ENCODE peak calls at places on chromosome 13, in eight cellular contexts. One of them, this sample, is unnamed.

GRCh38 chr13:29676535-29676934 is 81.0 kb upstream of the SLC7A1 start:
- DNase-seq in stimulated activated CD4-positive, alpha-beta T cell treated with anti-CD3 and anti-CD28 coated beads, Interleukin-4, amount 100 ng/mL, for 24 hours: no peak
- DNase-seq in stimulated activated naive CD8-positive, alpha-beta T cell treated with anti-CD3 and anti-CD28 coated beads, Interleukin-15, Interleukin-2, amounts not matched to agents 100 U/mL and 50 U/mL, for 24 hours: no peak
- DNase-seq in hepatocyte: peak; percentile 11
- DNase-seq in NCI-H2081: no peak
- DNase-seq in left ventricle myocardium inferior: no peak
- DNase-seq in astrocyte of the hippocampus: peak; percentile 54
- DNase-seq in mucosa of gallbladder: peak; percentile 12
- DNase-seq in this sample: no peak

GRCh38 chr13:79406597-79406908 is 498 bp upstream of the RBM26 start:
- DNase-seq in stimulated activated CD4-positive, alpha-beta T cell treated with anti-CD3 and anti-CD28 coated beads, Interleukin-4, amount 100 ng/mL, for 24 hours: no peak
- DNase-seq in stimulated activated naive CD8-positive, alpha-beta T cell treated with anti-CD3 and anti-CD28 coated beads, Interleukin-15, Interleukin-2, amounts not matched to agents 100 U/mL and 50 U/mL, for 24 hours: no peak
- DNase-seq in hepatocyte: no peak
- DNase-seq in NCI-H2081: no peak
- DNase-seq in left ventricle myocardium inferior: no peak
- DNase-seq in astrocyte of the hippocampus: no peak
- DNase-seq in mucosa of gallbladder: no peak
- DNase-seq in this sample: no peak

GRCh38 chr13:51818771-51819511 is 15.0 kb upstream of the DHRS12 start:
- DNase-seq in stimulated activated CD4-positive, alpha-beta T cell treated with anti-CD3 and anti-CD28 coated beads, Interleukin-4, amount 100 ng/mL, for 24 hours: peak; percentile 79
- DNase-seq in stimulated activated naive CD8-positive, alpha-beta T cell treated with anti-CD3 and anti-CD28 coated beads, Interleukin-15, Interleukin-2, amounts not matched to agents 100 U/mL and 50 U/mL, for 24 hours: peak; percentile 73
- DNase-seq in hepatocyte: no peak
- DNase-seq in NCI-H2081: no peak
- DNase-seq in left ventricle myocardium inferior: no peak
- DNase-seq in astrocyte of the hippocampus: peak; percentile 76
- DNase-seq in mucosa of gallbladder: no peak
- DNase-seq in this sample: no peak

GRCh38 chr13:74465279-74465678 is 331.1 kb upstream of the KLF12 start:
- DNase-seq in stimulated activated CD4-positive, alpha-beta T cell treated with anti-CD3 and anti-CD28 coated beads, Interleukin-4, amount 100 ng/mL, for 24 hours: no peak
- DNase-seq in stimulated activated naive CD8-positive, alpha-beta T cell treated with anti-CD3 and anti-CD28 coated beads, Interleukin-15, Interleukin-2, amounts not matched to agents 100 U/mL and 50 U/mL, for 24 hours: no peak
- DNase-seq in hepatocyte: no peak
- DNase-seq in NCI-H2081: peak; percentile 16
- DNase-seq in left ventricle myocardium inferior: no peak
- DNase-seq in astrocyte of the hippocampus: no peak
- DNase-seq in mucosa of gallbladder: no peak
- DNase-seq in this sample: no peak

GRCh38 chr13:69292789-69293425 is 814.7 kb upstream of the ATXN8OS start:
- DNase-seq in stimulated activated CD4-positive, alpha-beta T cell treated with anti-CD3 and anti-CD28 coated beads, Interleukin-4, amount 100 ng/mL, for 24 hours: no peak
- DNase-seq in stimulated activated naive CD8-positive, alpha-beta T cell treated with anti-CD3 and anti-CD28 coated beads, Interleukin-15, Interleukin-2, amounts not matched to agents 100 U/mL and 50 U/mL, for 24 hours: no peak
- DNase-seq in hepatocyte: no peak
- DNase-seq in NCI-H2081: no peak
- DNase-seq in left ventricle myocardium inferior: no peak
- DNase-seq in astrocyte of the hippocampus: no peak
- DNase-seq in mucosa of gallbladder: no peak
- DNase-seq in this sample: no peak

GRCh38 chr13:21929400-21929799 is 258.5 kb downstream of the FGF9 start:
- DNase-seq in stimulated activated CD4-positive, alpha-beta T cell treated with anti-CD3 and anti-CD28 coated beads, Interleukin-4, amount 100 ng/mL, for 24 hours: no peak
- DNase-seq in stimulated activated naive CD8-positive, alpha-beta T cell treated with anti-CD3 and anti-CD28 coated beads, Interleukin-15, Interleukin-2, amounts not matched to agents 100 U/mL and 50 U/mL, for 24 hours: no peak
- DNase-seq in hepatocyte: no peak
- DNase-seq in NCI-H2081: no peak
- DNase-seq in left ventricle myocardium inferior: no peak
- DNase-seq in astrocyte of the hippocampus: no peak
- DNase-seq in mucosa of gallbladder: no peak
- DNase-seq in this sample: no peak

GRCh38 chr13:39268398-39268797 is 230.1 kb downstream of the NHLRC3 start:
- DNase-seq in stimulated activated CD4-positive, alpha-beta T cell treated with anti-CD3 and anti-CD28 coated beads, Interleukin-4, amount 100 ng/mL, for 24 hours: no peak
- DNase-seq in stimulated activated naive CD8-positive, alpha-beta T cell treated with anti-CD3 and anti-CD28 coated beads, Interleukin-15, Interleukin-2, amounts not matched to agents 100 U/mL and 50 U/mL, for 24 hours: no peak
- DNase-seq in hepatocyte: no peak
- DNase-seq in NCI-H2081: no peak
- DNase-seq in left ventricle myocardium inferior: no peak
- DNase-seq in astrocyte of the hippocampus: no peak
- DNase-seq in mucosa of gallbladder: no peak
- DNase-seq in this sample: no peak

GRCh38 chr13:46992383-46992952 is 95.6 kb upstream of the HTR2A start:
- DNase-seq in stimulated activated CD4-positive, alpha-beta T cell treated with anti-CD3 and anti-CD28 coated beads, Interleukin-4, amount 100 ng/mL, for 24 hours: no peak
- DNase-seq in stimulated activated naive CD8-positive, alpha-beta T cell treated with anti-CD3 and anti-CD28 coated beads, Interleukin-15, Interleukin-2, amounts not matched to agents 100 U/mL and 50 U/mL, for 24 hours: no peak
- DNase-seq in hepatocyte: no peak
- DNase-seq in NCI-H2081: no peak
- DNase-seq in left ventricle myocardium inferior: no peak
- DNase-seq in astrocyte of the hippocampus: peak; percentile 4
- DNase-seq in mucosa of gallbladder: no peak
- DNase-seq in this sample: peak; percentile 56

GRCh38 chr13:98843482-98843877 is 91.0 kb upstream of the SLC15A1 start:
- DNase-seq in stimulated activated CD4-positive, alpha-beta T cell treated with anti-CD3 and anti-CD28 coated beads, Interleukin-4, amount 100 ng/mL, for 24 hours: no peak
- DNase-seq in stimulated activated naive CD8-positive, alpha-beta T cell treated with anti-CD3 and anti-CD28 coated beads, Interleukin-15, Interleukin-2, amounts not matched to agents 100 U/mL and 50 U/mL, for 24 hours: no peak
- DNase-seq in hepatocyte: no peak
- DNase-seq in NCI-H2081: no peak
- DNase-seq in left ventricle myocardium inferior: no peak
- DNase-seq in astrocyte of the hippocampus: no peak
- DNase-seq in mucosa of gallbladder: no peak
- DNase-seq in this sample: no peak

GRCh38 chr13:45207319-45207718 is 6.5 kb upstream of the KCTD4 start:
- DNase-seq in stimulated activated CD4-positive, alpha-beta T cell treated with anti-CD3 and anti-CD28 coated beads, Interleukin-4, amount 100 ng/mL, for 24 hours: no peak
- DNase-seq in stimulated activated naive CD8-positive, alpha-beta T cell treated with anti-CD3 and anti-CD28 coated beads, Interleukin-15, Interleukin-2, amounts not matched to agents 100 U/mL and 50 U/mL, for 24 hours: no peak
- DNase-seq in hepatocyte: no peak
- DNase-seq in NCI-H2081: peak; percentile 14
- DNase-seq in left ventricle myocardium inferior: no peak
- DNase-seq in astrocyte of the hippocampus: no peak
- DNase-seq in mucosa of gallbladder: no peak
- DNase-seq in this sample: no peak

GRCh38 chr13:46569471-46569870 is 16.5 kb downstream of the LRCH1 start:
- DNase-seq in stimulated activated CD4-positive, alpha-beta T cell treated with anti-CD3 and anti-CD28 coated beads, Interleukin-4, amount 100 ng/mL, for 24 hours: no peak
- DNase-seq in stimulated activated naive CD8-positive, alpha-beta T cell treated with anti-CD3 and anti-CD28 coated beads, Interleukin-15, Interleukin-2, amounts not matched to agents 100 U/mL and 50 U/mL, for 24 hours: no peak
- DNase-seq in hepatocyte: no peak
- DNase-seq in NCI-H2081: no peak
- DNase-seq in left ventricle myocardium inferior: no peak
- DNase-seq in astrocyte of the hippocampus: no peak
- DNase-seq in mucosa of gallbladder: no peak
- DNase-seq in this sample: no peak

GRCh38 chr13:43428545-43429287 is 358.1 kb downstream of the ENOX1 start:
- DNase-seq in stimulated activated CD4-positive, alpha-beta T cell treated with anti-CD3 and anti-CD28 coated beads, Interleukin-4, amount 100 ng/mL, for 24 hours: no peak
- DNase-seq in stimulated activated naive CD8-positive, alpha-beta T cell treated with anti-CD3 and anti-CD28 coated beads, Interleukin-15, Interleukin-2, amounts not matched to agents 100 U/mL and 50 U/mL, for 24 hours: no peak
- DNase-seq in hepatocyte: no peak
- DNase-seq in NCI-H2081: no peak
- DNase-seq in left ventricle myocardium inferior: no peak
- DNase-seq in astrocyte of the hippocampus: no peak
- DNase-seq in mucosa of gallbladder: no peak
- DNase-seq in this sample: no peak

GRCh38 chr13:84961023-84961422 is 838.2 kb downstream of the SLITRK6 start:
- DNase-seq in stimulated activated CD4-positive, alpha-beta T cell treated with anti-CD3 and anti-CD28 coated beads, Interleukin-4, amount 100 ng/mL, for 24 hours: no peak
- DNase-seq in stimulated activated naive CD8-positive, alpha-beta T cell treated with anti-CD3 and anti-CD28 coated beads, Interleukin-15, Interleukin-2, amounts not matched to agents 100 U/mL and 50 U/mL, for 24 hours: no peak
- DNase-seq in hepatocyte: no peak
- DNase-seq in NCI-H2081: no peak
- DNase-seq in left ventricle myocardium inferior: no peak
- DNase-seq in astrocyte of the hippocampus: no peak
- DNase-seq in mucosa of gallbladder: no peak
- DNase-seq in this sample: no peak

GRCh38 chr13:23462815-23463559 is 29.5 kb upstream of the SACS start:
- DNase-seq in stimulated activated CD4-positive, alpha-beta T cell treated with anti-CD3 and anti-CD28 coated beads, Interleukin-4, amount 100 ng/mL, for 24 hours: no peak
- DNase-seq in stimulated activated naive CD8-positive, alpha-beta T cell treated with anti-CD3 and anti-CD28 coated beads, Interleukin-15, Interleukin-2, amounts not matched to agents 100 U/mL and 50 U/mL, for 24 hours: no peak
- DNase-seq in hepatocyte: no peak
- DNase-seq in NCI-H2081: no peak
- DNase-seq in left ventricle myocardium inferior: no peak
- DNase-seq in astrocyte of the hippocampus: peak; percentile 59
- DNase-seq in mucosa of gallbladder: no peak
- DNase-seq in this sample: no peak

GRCh38 chr13:28129911-28130693 is 8.2 kb upstream of the PAN3 start:
- DNase-seq in stimulated activated CD4-positive, alpha-beta T cell treated with anti-CD3 and anti-CD28 coated beads, Interleukin-4, amount 100 ng/mL, for 24 hours: no peak
- DNase-seq in stimulated activated naive CD8-positive, alpha-beta T cell treated with anti-CD3 and anti-CD28 coated beads, Interleukin-15, Interleukin-2, amounts not matched to agents 100 U/mL and 50 U/mL, for 24 hours: no peak
- DNase-seq in hepatocyte: no peak
- DNase-seq in NCI-H2081: no peak
- DNase-seq in left ventricle myocardium inferior: no peak
- DNase-seq in astrocyte of the hippocampus: no peak
- DNase-seq in mucosa of gallbladder: no peak
- DNase-seq in this sample: no peak

GRCh38 chr13:23504188-23504587 is 66.0 kb upstream of the TNFRSF19 start:
- DNase-seq in stimulated activated CD4-positive, alpha-beta T cell treated with anti-CD3 and anti-CD28 coated beads, Interleukin-4, amount 100 ng/mL, for 24 hours: no peak
- DNase-seq in stimulated activated naive CD8-positive, alpha-beta T cell treated with anti-CD3 and anti-CD28 coated beads, Interleukin-15, Interleukin-2, amounts not matched to agents 100 U/mL and 50 U/mL, for 24 hours: no peak
- DNase-seq in hepatocyte: no peak
- DNase-seq in NCI-H2081: no peak
- DNase-seq in left ventricle myocardium inferior: no peak
- DNase-seq in astrocyte of the hippocampus: peak; percentile 28
- DNase-seq in mucosa of gallbladder: no peak
- DNase-seq in this sample: no peak

GRCh38 chr13:46489586-46490023 is 63.4 kb upstream of the LRCH1 start:
- DNase-seq in stimulated activated CD4-positive, alpha-beta T cell treated with anti-CD3 and anti-CD28 coated beads, Interleukin-4, amount 100 ng/mL, for 24 hours: no peak
- DNase-seq in stimulated activated naive CD8-positive, alpha-beta T cell treated with anti-CD3 and anti-CD28 coated beads, Interleukin-15, Interleukin-2, amounts not matched to agents 100 U/mL and 50 U/mL, for 24 hours: no peak
- DNase-seq in hepatocyte: no peak
- DNase-seq in NCI-H2081: no peak
- DNase-seq in left ventricle myocardium inferior: no peak
- DNase-seq in astrocyte of the hippocampus: peak; percentile 71
- DNase-seq in mucosa of gallbladder: no peak
- DNase-seq in this sample: no peak

GRCh38 chr13:102651392-102651791 is 43.5 kb downstream of the METTL21C start:
- DNase-seq in stimulated activated CD4-positive, alpha-beta T cell treated with anti-CD3 and anti-CD28 coated beads, Interleukin-4, amount 100 ng/mL, for 24 hours: no peak
- DNase-seq in stimulated activated naive CD8-positive, alpha-beta T cell treated with anti-CD3 and anti-CD28 coated beads, Interleukin-15, Interleukin-2, amounts not matched to agents 100 U/mL and 50 U/mL, for 24 hours: no peak
- DNase-seq in hepatocyte: peak; percentile 7
- DNase-seq in NCI-H2081: no peak
- DNase-seq in left ventricle myocardium inferior: no peak
- DNase-seq in astrocyte of the hippocampus: peak; percentile 10
- DNase-seq in mucosa of gallbladder: no peak
- DNase-seq in this sample: no peak

GRCh38 chr13:63184693-63185092 is 1769.0 kb upstream of the PCDH20 start:
- DNase-seq in stimulated activated CD4-positive, alpha-beta T cell treated with anti-CD3 and anti-CD28 coated beads, Interleukin-4, amount 100 ng/mL, for 24 hours: no peak
- DNase-seq in stimulated activated naive CD8-positive, alpha-beta T cell treated with anti-CD3 and anti-CD28 coated beads, Interleukin-15, Interleukin-2, amounts not matched to agents 100 U/mL and 50 U/mL, for 24 hours: no peak
- DNase-seq in hepatocyte: no peak
- DNase-seq in NCI-H2081: no peak
- DNase-seq in left ventricle myocardium inferior: no peak
- DNase-seq in astrocyte of the hippocampus: peak; percentile 94
- DNase-seq in mucosa of gallbladder: no peak
- DNase-seq in this sample: no peak

GRCh38 chr13:112985803-112986408 is 16.9 kb downstream of the MCF2L start:
- DNase-seq in stimulated activated CD4-positive, alpha-beta T cell treated with anti-CD3 and anti-CD28 coated beads, Interleukin-4, amount 100 ng/mL, for 24 hours: no peak
- DNase-seq in stimulated activated naive CD8-positive, alpha-beta T cell treated with anti-CD3 and anti-CD28 coated beads, Interleukin-15, Interleukin-2, amounts not matched to agents 100 U/mL and 50 U/mL, for 24 hours: no peak
- DNase-seq in hepatocyte: no peak
- DNase-seq in NCI-H2081: no peak
- DNase-seq in left ventricle myocardium inferior: no peak
- DNase-seq in astrocyte of the hippocampus: no peak
- DNase-seq in mucosa of gallbladder: no peak
- DNase-seq in this sample: no peak

GRCh38 chr13:59475911-59476310 is 687.8 kb downstream of the DIAPH3 start:
- DNase-seq in stimulated activated CD4-positive, alpha-beta T cell treated with anti-CD3 and anti-CD28 coated beads, Interleukin-4, amount 100 ng/mL, for 24 hours: no peak
- DNase-seq in stimulated activated naive CD8-positive, alpha-beta T cell treated with anti-CD3 and anti-CD28 coated beads, Interleukin-15, Interleukin-2, amounts not matched to agents 100 U/mL and 50 U/mL, for 24 hours: no peak
- DNase-seq in hepatocyte: no peak
- DNase-seq in NCI-H2081: no peak
- DNase-seq in left ventricle myocardium inferior: no peak
- DNase-seq in astrocyte of the hippocampus: no peak
- DNase-seq in mucosa of gallbladder: no peak
- DNase-seq in this sample: no peak

GRCh38 chr13:36395280-36395679 is 37.0 kb upstream of the CCNA1 start:
- DNase-seq in stimulated activated CD4-positive, alpha-beta T cell treated with anti-CD3 and anti-CD28 coated beads, Interleukin-4, amount 100 ng/mL, for 24 hours: no peak
- DNase-seq in stimulated activated naive CD8-positive, alpha-beta T cell treated with anti-CD3 and anti-CD28 coated beads, Interleukin-15, Interleukin-2, amounts not matched to agents 100 U/mL and 50 U/mL, for 24 hours: no peak
- DNase-seq in hepatocyte: peak; percentile 50
- DNase-seq in NCI-H2081: no peak
- DNase-seq in left ventricle myocardium inferior: no peak
- DNase-seq in astrocyte of the hippocampus: peak; percentile 51
- DNase-seq in mucosa of gallbladder: no peak
- DNase-seq in this sample: peak; percentile 19

GRCh38 chr13:70203661-70204229 is 95.5 kb upstream of the KLHL1 start:
- DNase-seq in stimulated activated CD4-positive, alpha-beta T cell treated with anti-CD3 and anti-CD28 coated beads, Interleukin-4, amount 100 ng/mL, for 24 hours: no peak
- DNase-seq in stimulated activated naive CD8-positive, alpha-beta T cell treated with anti-CD3 and anti-CD28 coated beads, Interleukin-15, Interleukin-2, amounts not matched to agents 100 U/mL and 50 U/mL, for 24 hours: no peak
- DNase-seq in hepatocyte: no peak
- DNase-seq in NCI-H2081: no peak
- DNase-seq in left ventricle myocardium inferior: no peak
- DNase-seq in astrocyte of the hippocampus: peak; percentile 2
- DNase-seq in mucosa of gallbladder: no peak
- DNase-seq in this sample: peak; percentile 48

GRCh38 chr13:109872864-109873263 is 86.5 kb upstream of the IRS2 start:
- DNase-seq in stimulated activated CD4-positive, alpha-beta T cell treated with anti-CD3 and anti-CD28 coated beads, Interleukin-4, amount 100 ng/mL, for 24 hours: no peak
- DNase-seq in stimulated activated naive CD8-positive, alpha-beta T cell treated with anti-CD3 and anti-CD28 coated beads, Interleukin-15, Interleukin-2, amounts not matched to agents 100 U/mL and 50 U/mL, for 24 hours: no peak
- DNase-seq in hepatocyte: no peak
- DNase-seq in NCI-H2081: no peak
- DNase-seq in left ventricle myocardium inferior: no peak
- DNase-seq in astrocyte of the hippocampus: no peak
- DNase-seq in mucosa of gallbladder: no peak
- DNase-seq in this sample: no peak

GRCh38 chr13:60617863-60618733 is 221.1 kb downstream of the TDRD3 start:
- DNase-seq in stimulated activated CD4-positive, alpha-beta T cell treated with anti-CD3 and anti-CD28 coated beads, Interleukin-4, amount 100 ng/mL, for 24 hours: no peak
- DNase-seq in stimulated activated naive CD8-positive, alpha-beta T cell treated with anti-CD3 and anti-CD28 coated beads, Interleukin-15, Interleukin-2, amounts not matched to agents 100 U/mL and 50 U/mL, for 24 hours: no peak
- DNase-seq in hepatocyte: peak; percentile 19
- DNase-seq in NCI-H2081: no peak
- DNase-seq in left ventricle myocardium inferior: no peak
- DNase-seq in astrocyte of the hippocampus: peak; percentile 59
- DNase-seq in mucosa of gallbladder: no peak
- DNase-seq in this sample: no peak

GRCh38 chr13:99412856-99413255 is 88.4 kb upstream of the TM9SF2 start:
- DNase-seq in stimulated activated CD4-positive, alpha-beta T cell treated with anti-CD3 and anti-CD28 coated beads, Interleukin-4, amount 100 ng/mL, for 24 hours: no peak
- DNase-seq in stimulated activated naive CD8-positive, alpha-beta T cell treated with anti-CD3 and anti-CD28 coated beads, Interleukin-15, Interleukin-2, amounts not matched to agents 100 U/mL and 50 U/mL, for 24 hours: no peak
- DNase-seq in hepatocyte: no peak
- DNase-seq in NCI-H2081: no peak
- DNase-seq in left ventricle myocardium inferior: no peak
- DNase-seq in astrocyte of the hippocampus: no peak
- DNase-seq in mucosa of gallbladder: no peak
- DNase-seq in this sample: no peak

GRCh38 chr13:59447846-59448620 is 715.7 kb downstream of the DIAPH3 start:
- DNase-seq in stimulated activated CD4-positive, alpha-beta T cell treated with anti-CD3 and anti-CD28 coated beads, Interleukin-4, amount 100 ng/mL, for 24 hours: no peak
- DNase-seq in stimulated activated naive CD8-positive, alpha-beta T cell treated with anti-CD3 and anti-CD28 coated beads, Interleukin-15, Interleukin-2, amounts not matched to agents 100 U/mL and 50 U/mL, for 24 hours: no peak
- DNase-seq in hepatocyte: no peak
- DNase-seq in NCI-H2081: no peak
- DNase-seq in left ventricle myocardium inferior: no peak
- DNase-seq in astrocyte of the hippocampus: peak; percentile 93
- DNase-seq in mucosa of gallbladder: no peak
- DNase-seq in this sample: no peak

GRCh38 chr13:67298297-67298696 is 68.2 kb upstream of the PCDH9 start:
- DNase-seq in stimulated activated CD4-positive, alpha-beta T cell treated with anti-CD3 and anti-CD28 coated beads, Interleukin-4, amount 100 ng/mL, for 24 hours: no peak
- DNase-seq in stimulated activated naive CD8-positive, alpha-beta T cell treated with anti-CD3 and anti-CD28 coated beads, Interleukin-15, Interleukin-2, amounts not matched to agents 100 U/mL and 50 U/mL, for 24 hours: no peak
- DNase-seq in hepatocyte: no peak
- DNase-seq in NCI-H2081: no peak
- DNase-seq in left ventricle myocardium inferior: no peak
- DNase-seq in astrocyte of the hippocampus: no peak
- DNase-seq in mucosa of gallbladder: no peak
- DNase-seq in this sample: no peak

GRCh38 chr13:112696001-112696868 is 6.4 kb downstream of the ATP11A start:
- DNase-seq in stimulated activated CD4-positive, alpha-beta T cell treated with anti-CD3 and anti-CD28 coated beads, Interleukin-4, amount 100 ng/mL, for 24 hours: no peak
- DNase-seq in stimulated activated naive CD8-positive, alpha-beta T cell treated with anti-CD3 and anti-CD28 coated beads, Interleukin-15, Interleukin-2, amounts not matched to agents 100 U/mL and 50 U/mL, for 24 hours: no peak
- DNase-seq in hepatocyte: no peak
- DNase-seq in NCI-H2081: no peak
- DNase-seq in left ventricle myocardium inferior: no peak
- DNase-seq in astrocyte of the hippocampus: no peak
- DNase-seq in mucosa of gallbladder: no peak
- DNase-seq in this sample: no peak

GRCh38 chr13:49086711-49087110 is 111.0 kb downstream of the FNDC3A start:
- DNase-seq in stimulated activated CD4-positive, alpha-beta T cell treated with anti-CD3 and anti-CD28 coated beads, Interleukin-4, amount 100 ng/mL, for 24 hours: no peak
- DNase-seq in stimulated activated naive CD8-positive, alpha-beta T cell treated with anti-CD3 and anti-CD28 coated beads, Interleukin-15, Interleukin-2, amounts not matched to agents 100 U/mL and 50 U/mL, for 24 hours: no peak
- DNase-seq in hepatocyte: no peak
- DNase-seq in NCI-H2081: no peak
- DNase-seq in left ventricle myocardium inferior: no peak
- DNase-seq in astrocyte of the hippocampus: no peak
- DNase-seq in mucosa of gallbladder: no peak
- DNase-seq in this sample: no peak

GRCh38 chr13:113746143-113746525 is 12.9 kb upstream of the TMEM255B start:
- DNase-seq in stimulated activated CD4-positive, alpha-beta T cell treated with anti-CD3 and anti-CD28 coated beads, Interleukin-4, amount 100 ng/mL, for 24 hours: no peak
- DNase-seq in stimulated activated naive CD8-positive, alpha-beta T cell treated with anti-CD3 and anti-CD28 coated beads, Interleukin-15, Interleukin-2, amounts not matched to agents 100 U/mL and 50 U/mL, for 24 hours: no peak
- DNase-seq in hepatocyte: peak; percentile 60
- DNase-seq in NCI-H2081: no peak
- DNase-seq in left ventricle myocardium inferior: no peak
- DNase-seq in astrocyte of the hippocampus: no peak
- DNase-seq in mucosa of gallbladder: peak; percentile 48
- DNase-seq in this sample: peak; percentile 24